ENCODE peak calls at places on chromosomes 6 and 20, in eight cellular contexts. One of them, this sample, is unnamed. For H3K4me1, the result is how much of the 10 kb centered on the place peaks cover.

GRCh38 chr20:2946988-2947961 is 74.0 kb downstream of the PTPRA start:
- DNase-seq in adrenal gland: no peak
- DNase-seq in neural progenitor cell: peak
- DNase-seq in left lung: no peak
- DNase-seq in cardiac muscle cell: peak
- DNase-seq in upper lobe of right lung: no peak
- DNase-seq in PC-3: no peak
- DNase-seq in RWPE2: no peak
- DNase-seq in this sample: no peak

GRCh38 chr6:26571592-26572296 is 25.0 kb upstream of the ABT1 start:
- DNase-seq in PC-3: peak
- DNase-seq in left lung: no peak
- DNase-seq in upper lobe of right lung: no peak
- DNase-seq in RWPE2: peak
- DNase-seq in adrenal gland: peak
- DNase-seq in neural progenitor cell: peak
- DNase-seq in cardiac muscle cell: peak
- DNase-seq in this sample: peak

GRCh38 chr6:45922728-45923351 is 92.8 kb downstream of the CLIC5 start:
- DNase-seq in cardiac muscle cell: peak
- DNase-seq in PC-3: peak
- DNase-seq in upper lobe of right lung: peak
- DNase-seq in neural progenitor cell: peak
- DNase-seq in left lung: no peak
- DNase-seq in RWPE2: no peak
- DNase-seq in adrenal gland: peak
- DNase-seq in this sample: peak

GRCh38 chr20:64239449-64240242 is 15.9 kb upstream of the PCMTD2 start:
- DNase-seq in RWPE2: peak
- DNase-seq in PC-3: no peak
- DNase-seq in cardiac muscle cell: no peak
- DNase-seq in adrenal gland: no peak
- DNase-seq in neural progenitor cell: no peak
- DNase-seq in left lung: no peak
- DNase-seq in upper lobe of right lung: peak
- DNase-seq in this sample: peak

GRCh38 chr6:15077964-15078363 is 167.9 kb upstream of the JARID2 start:
- DNase-seq in neural progenitor cell: peak
- DNase-seq in RWPE2: no peak
- DNase-seq in left lung: no peak
- DNase-seq in PC-3: no peak
- DNase-seq in cardiac muscle cell: no peak
- DNase-seq in adrenal gland: no peak
- DNase-seq in upper lobe of right lung: no peak
- DNase-seq in this sample: no peak

GRCh38 chr6:160420253-160420968 is 72.2 kb downstream of the SLC22A3 start:
- DNase-seq in PC-3: no peak
- DNase-seq in upper lobe of right lung: no peak
- DNase-seq in left lung: no peak
- DNase-seq in neural progenitor cell: no peak
- DNase-seq in RWPE2: no peak
- DNase-seq in adrenal gland: no peak
- DNase-seq in cardiac muscle cell: no peak
- DNase-seq in this sample: no peak

GRCh38 chr6:139533573-139534471 is 159.4 kb upstream of the CITED2 start:
- DNase-seq in neural progenitor cell: no peak
- DNase-seq in cardiac muscle cell: peak
- DNase-seq in left lung: peak
- DNase-seq in PC-3: no peak
- DNase-seq in RWPE2: no peak
- DNase-seq in upper lobe of right lung: peak
- DNase-seq in adrenal gland: no peak
- DNase-seq in this sample: no peak

GRCh38 chr20:33480071-33480470 is 9.8 kb upstream of the CBFA2T2 start:
- DNase-seq in left lung: no peak
- DNase-seq in neural progenitor cell: peak
- DNase-seq in RWPE2: no peak
- DNase-seq in adrenal gland: no peak
- DNase-seq in cardiac muscle cell: no peak
- DNase-seq in upper lobe of right lung: no peak
- DNase-seq in PC-3: no peak
- DNase-seq in this sample: no peak

GRCh38 chr20:15056231-15056630 is 718.8 kb upstream of the FLRT3 start:
- DNase-seq in left lung: no peak
- DNase-seq in cardiac muscle cell: peak
- DNase-seq in upper lobe of right lung: no peak
- DNase-seq in adrenal gland: no peak
- DNase-seq in neural progenitor cell: no peak
- DNase-seq in RWPE2: no peak
- DNase-seq in PC-3: no peak
- DNase-seq in this sample: no peak

GRCh38 chr6:168163096-168163731 is 84.2 kb upstream of the FRMD1 start:
- DNase-seq in left lung: no peak
- DNase-seq in upper lobe of right lung: no peak
- DNase-seq in neural progenitor cell: peak
- DNase-seq in RWPE2: no peak
- DNase-seq in PC-3: no peak
- DNase-seq in adrenal gland: peak
- DNase-seq in cardiac muscle cell: no peak
- DNase-seq in this sample: no peak

GRCh38 chr6:109454483-109455160 is 950 bp downstream of the MICAL1 start:
- DNase-seq in PC-3: no peak
- DNase-seq in left lung: no peak
- DNase-seq in RWPE2: no peak
- DNase-seq in adrenal gland: peak
- DNase-seq in neural progenitor cell: no peak
- DNase-seq in upper lobe of right lung: peak
- DNase-seq in cardiac muscle cell: no peak
- DNase-seq in this sample: peak

GRCh38 chr20:47872341-47872740 is 87.1 kb upstream of the SULF2 start:
- DNase-seq in cardiac muscle cell: no peak
- DNase-seq in adrenal gland: no peak
- DNase-seq in RWPE2: no peak
- DNase-seq in PC-3: no peak
- DNase-seq in neural progenitor cell: no peak
- DNase-seq in left lung: no peak
- DNase-seq in upper lobe of right lung: no peak
- DNase-seq in this sample: no peak

GRCh38 chr20:25541676-25542075 is 43.7 kb downstream of the NINL start:
- DNase-seq in RWPE2: no peak
- DNase-seq in adrenal gland: no peak
- DNase-seq in cardiac muscle cell: no peak
- DNase-seq in neural progenitor cell: no peak
- DNase-seq in left lung: no peak
- DNase-seq in upper lobe of right lung: no peak
- DNase-seq in PC-3: no peak
- DNase-seq in this sample: no peak

GRCh38 chr6:12577124-12577845 is 139.3 kb upstream of the PHACTR1 start:
- DNase-seq in adrenal gland: no peak
- DNase-seq in RWPE2: no peak
- DNase-seq in cardiac muscle cell: peak
- DNase-seq in upper lobe of right lung: no peak
- DNase-seq in left lung: no peak
- DNase-seq in PC-3: peak
- DNase-seq in neural progenitor cell: peak
- DNase-seq in this sample: no peak

GRCh38 chr6:115643762-115644161 is 416.9 kb downstream of the FRK start:
- DNase-seq in neural progenitor cell: no peak
- DNase-seq in left lung: no peak
- DNase-seq in RWPE2: no peak
- DNase-seq in cardiac muscle cell: no peak
- DNase-seq in upper lobe of right lung: no peak
- DNase-seq in PC-3: peak
- DNase-seq in adrenal gland: no peak
- DNase-seq in this sample: no peak

GRCh38 chr6:56488281-56488680 is 154.4 kb downstream of the DST start:
- DNase-seq in RWPE2: no peak
- DNase-seq in adrenal gland: peak
- DNase-seq in left lung: no peak
- DNase-seq in upper lobe of right lung: no peak
- DNase-seq in PC-3: no peak
- DNase-seq in neural progenitor cell: no peak
- DNase-seq in cardiac muscle cell: no peak
- DNase-seq in this sample: no peak
- H3K4me1 ChIP-seq in RWPE2: under half
- H3K4me1 ChIP-seq in adrenal gland: under half
- H3K4me1 ChIP-seq in left lung: under half
- H3K4me1 ChIP-seq in upper lobe of right lung: under half
- H3K4me1 ChIP-seq in PC-3: under half
- H3K4me1 ChIP-seq in neural progenitor cell: under half
- H3K4me1 ChIP-seq in cardiac muscle cell: under half
- H3K4me1 ChIP-seq in this sample: under half

GRCh38 chr20:32247957-32248497 is 29.4 kb upstream of the KIF3B start:
- DNase-seq in RWPE2: no peak
- DNase-seq in left lung: no peak
- DNase-seq in upper lobe of right lung: no peak
- DNase-seq in adrenal gland: no peak
- DNase-seq in PC-3: no peak
- DNase-seq in neural progenitor cell: no peak
- DNase-seq in cardiac muscle cell: no peak
- DNase-seq in this sample: no peak
- H3K4me1 ChIP-seq in RWPE2: under half
- H3K4me1 ChIP-seq in left lung: under half
- H3K4me1 ChIP-seq in upper lobe of right lung: under half
- H3K4me1 ChIP-seq in adrenal gland: under half
- H3K4me1 ChIP-seq in PC-3: under half
- H3K4me1 ChIP-seq in neural progenitor cell: under half
- H3K4me1 ChIP-seq in cardiac muscle cell: under half
- H3K4me1 ChIP-seq in this sample: under half

DNA sequence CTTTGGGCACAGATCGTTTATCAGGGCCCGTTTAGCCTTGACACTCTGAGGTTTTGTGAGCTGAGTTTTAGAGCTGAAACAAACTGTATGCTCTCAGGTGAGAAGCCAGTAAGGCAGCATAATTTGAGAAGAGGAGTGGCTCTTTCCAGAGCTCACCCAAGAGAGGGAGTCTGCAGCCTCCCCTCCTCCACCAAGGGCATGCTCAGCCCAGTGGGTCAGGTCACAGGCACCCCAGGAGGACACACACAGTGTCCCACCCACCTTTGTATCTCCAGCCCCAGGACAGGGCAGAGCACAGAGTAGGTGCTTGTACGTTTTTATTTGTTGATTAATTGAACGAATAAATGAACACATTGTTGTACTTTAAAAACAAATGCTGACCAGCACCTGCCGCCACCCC is 3.4 kb downstream of the TSPO2 start:
- DNase-seq in cardiac muscle cell: no peak
- DNase-seq in neural progenitor cell: no peak
- DNase-seq in adrenal gland: no peak
- DNase-seq in upper lobe of right lung: no peak
- DNase-seq in left lung: no peak
- DNase-seq in PC-3: no peak
- DNase-seq in RWPE2: no peak
- DNase-seq in this sample: no peak
- H3K4me1 ChIP-seq in cardiac muscle cell: half or more
- H3K4me1 ChIP-seq in neural progenitor cell: under half
- H3K4me1 ChIP-seq in adrenal gland: under half
- H3K4me1 ChIP-seq in upper lobe of right lung: under half
- H3K4me1 ChIP-seq in left lung: under half
- H3K4me1 ChIP-seq in PC-3: under half
- H3K4me1 ChIP-seq in RWPE2: under half
- H3K4me1 ChIP-seq in this sample: under half

GRCh38 chr6:36754582-36755434 is 57.2 kb downstream of the RAB44 start:
- DNase-seq in adrenal gland: no peak
- DNase-seq in cardiac muscle cell: no peak
- DNase-seq in upper lobe of right lung: no peak
- DNase-seq in RWPE2: no peak
- DNase-seq in neural progenitor cell: no peak
- DNase-seq in PC-3: no peak
- DNase-seq in left lung: no peak
- DNase-seq in this sample: no peak

GRCh38 chr6:36752187-36752885 is 54.7 kb downstream of the RAB44 start:
- DNase-seq in RWPE2: no peak
- DNase-seq in left lung: no peak
- DNase-seq in neural progenitor cell: no peak
- DNase-seq in PC-3: peak
- DNase-seq in cardiac muscle cell: no peak
- DNase-seq in upper lobe of right lung: no peak
- DNase-seq in adrenal gland: no peak
- DNase-seq in this sample: no peak

GRCh38 chr6:36755435-36756348 is 58.1 kb downstream of the RAB44 start:
- DNase-seq in left lung: no peak
- DNase-seq in adrenal gland: peak
- DNase-seq in cardiac muscle cell: no peak
- DNase-seq in PC-3: peak
- DNase-seq in neural progenitor cell: no peak
- DNase-seq in upper lobe of right lung: no peak
- DNase-seq in RWPE2: no peak
- DNase-seq in this sample: no peak

GRCh38 chr6:36752886-36753506 is 55.4 kb downstream of the RAB44 start:
- DNase-seq in adrenal gland: peak
- DNase-seq in left lung: no peak
- DNase-seq in RWPE2: no peak
- DNase-seq in upper lobe of right lung: no peak
- DNase-seq in PC-3: no peak
- DNase-seq in neural progenitor cell: no peak
- DNase-seq in cardiac muscle cell: no peak
- DNase-seq in this sample: peak

GRCh38 chr6:36753671-36754485 is 56.3 kb downstream of the RAB44 start:
- DNase-seq in left lung: no peak
- DNase-seq in RWPE2: no peak
- DNase-seq in adrenal gland: no peak
- DNase-seq in upper lobe of right lung: no peak
- DNase-seq in cardiac muscle cell: no peak
- DNase-seq in PC-3: peak
- DNase-seq in neural progenitor cell: no peak
- DNase-seq in this sample: no peak
- H3K4me1 ChIP-seq in left lung: under half
- H3K4me1 ChIP-seq in RWPE2: under half
- H3K4me1 ChIP-seq in adrenal gland: under half
- H3K4me1 ChIP-seq in upper lobe of right lung: under half
- H3K4me1 ChIP-seq in cardiac muscle cell: under half
- H3K4me1 ChIP-seq in PC-3: under half
- H3K4me1 ChIP-seq in neural progenitor cell: under half
- H3K4me1 ChIP-seq in this sample: under half

GRCh38 chr6:156887623-156888269 is 110.6 kb downstream of the ARID1B start:
- DNase-seq in cardiac muscle cell: no peak
- DNase-seq in left lung: no peak
- DNase-seq in adrenal gland: no peak
- DNase-seq in RWPE2: no peak
- DNase-seq in neural progenitor cell: no peak
- DNase-seq in upper lobe of right lung: no peak
- DNase-seq in PC-3: no peak
- DNase-seq in this sample: no peak
- H3K4me1 ChIP-seq in cardiac muscle cell: under half
- H3K4me1 ChIP-seq in left lung: under half
- H3K4me1 ChIP-seq in adrenal gland: under half
- H3K4me1 ChIP-seq in RWPE2: under half
- H3K4me1 ChIP-seq in neural progenitor cell: half or more
- H3K4me1 ChIP-seq in upper lobe of right lung: under half
- H3K4me1 ChIP-seq in PC-3: under half
- H3K4me1 ChIP-seq in this sample: half or more

This sample was measured in tibial artery.